ENCODE peak calls at places on chromosome 9, in six cellular contexts. Q, O, C, Y, A and K are unnamed samples.

GRCh38 chr9:133935328-133936040 is 56.6 kb downstream of the VAV2 start:
- DNase-seq in Y (no peak), C (no peak), Q (no peak), O (no peak), A (peak; percentile 98), K (no peak)

GRCh38 chr9:131478421-131478868 is 24.3 kb upstream of the POMT1 start:
- DNase-seq in Q (peak; percentile 58), A (peak; percentile 37), O (peak; percentile 77), C (peak; percentile 67), Y (no peak), K (peak; percentile 42)

GRCh38 chr9:93667006-93667405 is 90.6 kb downstream of the PHF2 start:
- DNase-seq in A (no peak), Q (no peak), O (no peak), C (peak; percentile 12), Y (peak; percentile 39), K (no peak)

GRCh38 chr9:36896296-36896695 is 137.8 kb downstream of the PAX5 start:
- DNase-seq in A (no peak), Y (no peak), O (no peak), C (no peak), Q (no peak), K (no peak)

GRCh38 chr9:97904725-97905124 is 17.6 kb downstream of the TRMO start:
- DNase-seq in Y (no peak), Q (no peak), C (peak; percentile 22), O (no peak), A (no peak), K (no peak)

GRCh38 chr9:128435611-128436010 is 15.0 kb downstream of the CERCAM start:
- DNase-seq in Q (no peak), O (no peak), A (no peak), C (no peak), Y (no peak), K (no peak)

GRCh38 chr9:75176037-75176436 is 87.7 kb downstream of the OSTF1 start:
- DNase-seq in O (no peak), Q (no peak), Y (no peak), A (no peak), C (no peak), K (no peak)

GRCh38 chr9:96136992-96137665 is 164.8 kb downstream of the HSD17B3 start:
- DNase-seq in A (no peak), Q (peak; percentile 12), O (no peak), C (no peak), Y (peak; percentile 78), K (peak; percentile 40)

GRCh38 chr9:122261469-122261881 is 3.2 kb downstream of the RBM18 start:
- DNase-seq in A (peak; percentile 89), C (no peak), Y (peak; percentile 72), Q (no peak), O (no peak), K (no peak)

GRCh38 chr9:94717656-94718225 is 8.8 kb upstream of the AOPEP start:
- DNase-seq in A (no peak), Q (no peak), Y (no peak), O (no peak), C (no peak), K (no peak)

GRCh38 chr9:106773750-106774149 is 89.2 kb upstream of the ZNF462 start:
- DNase-seq in A (no peak), O (no peak), Y (no peak), Q (no peak), C (no peak), K (no peak)

GRCh38 chr9:35350827-35351549 is 138.9 kb upstream of the RUSC2 start:
- DNase-seq in Q (no peak), A (no peak), Y (no peak), C (no peak), O (no peak), K (no peak)

GRCh38 chr9:131738293-131738692 is 1.6 kb downstream of the RAPGEF1 start:
- DNase-seq in A (peak; percentile 80), C (no peak), Y (no peak), Q (no peak), O (no peak), K (no peak)

GRCh38 chr9:91214867-91215266 is 146.9 kb downstream of the AUH start:
- DNase-seq in Y (no peak), A (no peak), C (no peak), O (no peak), Q (no peak), K (no peak)

GRCh38 chr9:36091028-36091953 is 45.2 kb upstream of the GLIPR2 start:
- DNase-seq in A (peak; percentile 63), Y (peak; percentile 47), C (no peak), O (no peak), Q (no peak), K (no peak)

GRCh38 chr9:68505681-68506409 is 34.8 kb downstream of the TMEM252 start:
- DNase-seq in Y (no peak), A (no peak), O (no peak), C (no peak), Q (no peak), K (no peak)

GRCh38 chr9:121499427-121500164 is at the start of gene GGTA1:
- DNase-seq in Y (no peak), C (no peak), O (peak; percentile 55), Q (peak; percentile 9), A (peak; percentile 65), K (no peak)

GRCh38 chr9:9730174-9730573 is 882.6 kb downstream of the PTPRD start:
- DNase-seq in Q (no peak), Y (no peak), C (no peak), O (no peak), A (no peak), K (no peak)